ENCODE peak calls at places on chromosomes 3 and 15, in seven cellular contexts. One of them, this sample, is unnamed.

GRCh38 chr3:172194702-172195392 is 155.5 kb downstream of the FNDC3B start:
- DNase-seq in NCI-H2081 treated with DMSO at 0.1 percent for 48 hours: peak; percentile 15
- DNase-seq in HEK293T: peak; percentile 43
- DNase-seq in NCI-H69: peak; percentile 88
- DNase-seq in activated T-helper 1 cell treated with anti-CD3 and anti-CD28 coated beads, Interleukin-12 subunit alpha, Interleukin-12 subunit beta, Interleukin-2, Interleukin-4 antibody, amounts not matched to agents 30 ng/mL and 10 ng/mL and 1 ng/mL, durations not matched to agents 14 hours and 24 hours and 36 hours: no peak
- DNase-seq in fibroblast of pulmonary artery: peak; percentile 65
- DNase-seq in progenitor cell of endocrine pancreas: no peak
- DNase-seq in this sample: no peak

GRCh38 chr15:101500865-101501551 is 11.5 kb upstream of the PCSK6 start:
- DNase-seq in NCI-H2081 treated with DMSO at 0.1 percent for 48 hours: no peak
- DNase-seq in HEK293T: no peak
- DNase-seq in NCI-H69: no peak
- DNase-seq in activated T-helper 1 cell treated with anti-CD3 and anti-CD28 coated beads, Interleukin-12 subunit alpha, Interleukin-12 subunit beta, Interleukin-2, Interleukin-4 antibody, amounts not matched to agents 30 ng/mL and 10 ng/mL and 1 ng/mL, durations not matched to agents 14 hours and 24 hours and 36 hours: no peak
- DNase-seq in fibroblast of pulmonary artery: peak; percentile 11
- DNase-seq in progenitor cell of endocrine pancreas: no peak
- DNase-seq in this sample: no peak

GRCh38 chr3:101009386-101009785 is 16.2 kb upstream of the ABI3BP start:
- DNase-seq in NCI-H2081 treated with DMSO at 0.1 percent for 48 hours: no peak
- DNase-seq in HEK293T: no peak
- DNase-seq in NCI-H69: no peak
- DNase-seq in activated T-helper 1 cell treated with anti-CD3 and anti-CD28 coated beads, Interleukin-12 subunit alpha, Interleukin-12 subunit beta, Interleukin-2, Interleukin-4 antibody, amounts not matched to agents 30 ng/mL and 10 ng/mL and 1 ng/mL, durations not matched to agents 14 hours and 24 hours and 36 hours: no peak
- DNase-seq in fibroblast of pulmonary artery: no peak
- DNase-seq in progenitor cell of endocrine pancreas: no peak
- DNase-seq in this sample: no peak

GRCh38 chr3:71304684-71305083 is 278.8 kb downstream of the FOXP1 start:
- DNase-seq in NCI-H2081 treated with DMSO at 0.1 percent for 48 hours: no peak
- DNase-seq in HEK293T: no peak
- DNase-seq in NCI-H69: no peak
- DNase-seq in activated T-helper 1 cell treated with anti-CD3 and anti-CD28 coated beads, Interleukin-12 subunit alpha, Interleukin-12 subunit beta, Interleukin-2, Interleukin-4 antibody, amounts not matched to agents 30 ng/mL and 10 ng/mL and 1 ng/mL, durations not matched to agents 14 hours and 24 hours and 36 hours: no peak
- DNase-seq in fibroblast of pulmonary artery: peak; percentile 78
- DNase-seq in progenitor cell of endocrine pancreas: no peak
- DNase-seq in this sample: no peak

GRCh38 chr3:183815565-183815943 is 9.8 kb downstream of the MAP6D1 start:
- DNase-seq in NCI-H2081 treated with DMSO at 0.1 percent for 48 hours: no peak
- DNase-seq in HEK293T: no peak
- DNase-seq in NCI-H69: no peak
- DNase-seq in activated T-helper 1 cell treated with anti-CD3 and anti-CD28 coated beads, Interleukin-12 subunit alpha, Interleukin-12 subunit beta, Interleukin-2, Interleukin-4 antibody, amounts not matched to agents 30 ng/mL and 10 ng/mL and 1 ng/mL, durations not matched to agents 14 hours and 24 hours and 36 hours: no peak
- DNase-seq in fibroblast of pulmonary artery: no peak
- DNase-seq in progenitor cell of endocrine pancreas: no peak
- DNase-seq in this sample: no peak

GRCh38 chr3:178494376-178494775 is 41.9 kb upstream of the KCNMB2 start:
- DNase-seq in NCI-H2081 treated with DMSO at 0.1 percent for 48 hours: no peak
- DNase-seq in HEK293T: no peak
- DNase-seq in NCI-H69: peak; percentile 20
- DNase-seq in activated T-helper 1 cell treated with anti-CD3 and anti-CD28 coated beads, Interleukin-12 subunit alpha, Interleukin-12 subunit beta, Interleukin-2, Interleukin-4 antibody, amounts not matched to agents 30 ng/mL and 10 ng/mL and 1 ng/mL, durations not matched to agents 14 hours and 24 hours and 36 hours: no peak
- DNase-seq in fibroblast of pulmonary artery: no peak
- DNase-seq in progenitor cell of endocrine pancreas: no peak
- DNase-seq in this sample: no peak

GRCh38 chr3:64484289-64484992 is 203.4 kb downstream of the ADAMTS9 start:
- DNase-seq in NCI-H2081 treated with DMSO at 0.1 percent for 48 hours: no peak
- DNase-seq in HEK293T: peak; percentile 78
- DNase-seq in NCI-H69: peak; percentile 76
- DNase-seq in activated T-helper 1 cell treated with anti-CD3 and anti-CD28 coated beads, Interleukin-12 subunit alpha, Interleukin-12 subunit beta, Interleukin-2, Interleukin-4 antibody, amounts not matched to agents 30 ng/mL and 10 ng/mL and 1 ng/mL, durations not matched to agents 14 hours and 24 hours and 36 hours: peak; percentile 52
- DNase-seq in fibroblast of pulmonary artery: peak; percentile 87
- DNase-seq in progenitor cell of endocrine pancreas: peak; percentile 78
- DNase-seq in this sample: peak; percentile 43

GRCh38 chr3:32460031-32460749 is 42.5 kb downstream of the CMTM6 start:
- DNase-seq in NCI-H2081 treated with DMSO at 0.1 percent for 48 hours: no peak
- DNase-seq in HEK293T: no peak
- DNase-seq in NCI-H69: peak; percentile 72
- DNase-seq in activated T-helper 1 cell treated with anti-CD3 and anti-CD28 coated beads, Interleukin-12 subunit alpha, Interleukin-12 subunit beta, Interleukin-2, Interleukin-4 antibody, amounts not matched to agents 30 ng/mL and 10 ng/mL and 1 ng/mL, durations not matched to agents 14 hours and 24 hours and 36 hours: peak; percentile 79
- DNase-seq in fibroblast of pulmonary artery: no peak
- DNase-seq in progenitor cell of endocrine pancreas: no peak
- DNase-seq in this sample: no peak

GRCh38 chr15:42915654-42916053 is 4.9 kb downstream of the TTBK2 start:
- DNase-seq in NCI-H2081 treated with DMSO at 0.1 percent for 48 hours: no peak
- DNase-seq in HEK293T: no peak
- DNase-seq in NCI-H69: no peak
- DNase-seq in activated T-helper 1 cell treated with anti-CD3 and anti-CD28 coated beads, Interleukin-12 subunit alpha, Interleukin-12 subunit beta, Interleukin-2, Interleukin-4 antibody, amounts not matched to agents 30 ng/mL and 10 ng/mL and 1 ng/mL, durations not matched to agents 14 hours and 24 hours and 36 hours: no peak
- DNase-seq in fibroblast of pulmonary artery: no peak
- DNase-seq in progenitor cell of endocrine pancreas: no peak
- DNase-seq in this sample: no peak

GRCh38 chr3:78343221-78343620 is 1303.3 kb downstream of the ROBO2 start:
- DNase-seq in NCI-H2081 treated with DMSO at 0.1 percent for 48 hours: no peak
- DNase-seq in HEK293T: no peak
- DNase-seq in NCI-H69: no peak
- DNase-seq in activated T-helper 1 cell treated with anti-CD3 and anti-CD28 coated beads, Interleukin-12 subunit alpha, Interleukin-12 subunit beta, Interleukin-2, Interleukin-4 antibody, amounts not matched to agents 30 ng/mL and 10 ng/mL and 1 ng/mL, durations not matched to agents 14 hours and 24 hours and 36 hours: no peak
- DNase-seq in fibroblast of pulmonary artery: no peak
- DNase-seq in progenitor cell of endocrine pancreas: no peak
- DNase-seq in this sample: no peak

GRCh38 chr3:181025204-181025603 is 35.7 kb upstream of the DNAJC19 start:
- DNase-seq in NCI-H2081 treated with DMSO at 0.1 percent for 48 hours: no peak
- DNase-seq in HEK293T: no peak
- DNase-seq in NCI-H69: no peak
- DNase-seq in activated T-helper 1 cell treated with anti-CD3 and anti-CD28 coated beads, Interleukin-12 subunit alpha, Interleukin-12 subunit beta, Interleukin-2, Interleukin-4 antibody, amounts not matched to agents 30 ng/mL and 10 ng/mL and 1 ng/mL, durations not matched to agents 14 hours and 24 hours and 36 hours: no peak
- DNase-seq in fibroblast of pulmonary artery: no peak
- DNase-seq in progenitor cell of endocrine pancreas: no peak
- DNase-seq in this sample: no peak

GRCh38 chr15:96326551-96327154 is 3.8 kb upstream of the NR2F2 start:
- DNase-seq in NCI-H2081 treated with DMSO at 0.1 percent for 48 hours: no peak
- DNase-seq in HEK293T: no peak
- DNase-seq in NCI-H69: peak; percentile 36
- DNase-seq in activated T-helper 1 cell treated with anti-CD3 and anti-CD28 coated beads, Interleukin-12 subunit alpha, Interleukin-12 subunit beta, Interleukin-2, Interleukin-4 antibody, amounts not matched to agents 30 ng/mL and 10 ng/mL and 1 ng/mL, durations not matched to agents 14 hours and 24 hours and 36 hours: no peak
- DNase-seq in fibroblast of pulmonary artery: peak; percentile 74
- DNase-seq in progenitor cell of endocrine pancreas: no peak
- DNase-seq in this sample: no peak

GRCh38 chr15:89108865-89109660 is 20.8 kb downstream of the ABHD2 start:
- DNase-seq in NCI-H2081 treated with DMSO at 0.1 percent for 48 hours: no peak
- DNase-seq in HEK293T: no peak
- DNase-seq in NCI-H69: peak; percentile 71
- DNase-seq in activated T-helper 1 cell treated with anti-CD3 and anti-CD28 coated beads, Interleukin-12 subunit alpha, Interleukin-12 subunit beta, Interleukin-2, Interleukin-4 antibody, amounts not matched to agents 30 ng/mL and 10 ng/mL and 1 ng/mL, durations not matched to agents 14 hours and 24 hours and 36 hours: no peak
- DNase-seq in fibroblast of pulmonary artery: no peak
- DNase-seq in progenitor cell of endocrine pancreas: no peak
- DNase-seq in this sample: no peak

GRCh38 chr3:127959041-127959440 is 44.0 kb downstream of the KBTBD12 start:
- DNase-seq in NCI-H2081 treated with DMSO at 0.1 percent for 48 hours: no peak
- DNase-seq in HEK293T: no peak
- DNase-seq in NCI-H69: no peak
- DNase-seq in activated T-helper 1 cell treated with anti-CD3 and anti-CD28 coated beads, Interleukin-12 subunit alpha, Interleukin-12 subunit beta, Interleukin-2, Interleukin-4 antibody, amounts not matched to agents 30 ng/mL and 10 ng/mL and 1 ng/mL, durations not matched to agents 14 hours and 24 hours and 36 hours: no peak
- DNase-seq in fibroblast of pulmonary artery: no peak
- DNase-seq in progenitor cell of endocrine pancreas: no peak
- DNase-seq in this sample: no peak

GRCh38 chr15:78685925-78686324 is 44.9 kb upstream of the CHRNB4 start:
- DNase-seq in NCI-H2081 treated with DMSO at 0.1 percent for 48 hours: no peak
- DNase-seq in HEK293T: no peak
- DNase-seq in NCI-H69: no peak
- DNase-seq in activated T-helper 1 cell treated with anti-CD3 and anti-CD28 coated beads, Interleukin-12 subunit alpha, Interleukin-12 subunit beta, Interleukin-2, Interleukin-4 antibody, amounts not matched to agents 30 ng/mL and 10 ng/mL and 1 ng/mL, durations not matched to agents 14 hours and 24 hours and 36 hours: no peak
- DNase-seq in fibroblast of pulmonary artery: no peak
- DNase-seq in progenitor cell of endocrine pancreas: no peak
- DNase-seq in this sample: no peak

GRCh38 chr3:150449169-150449721 is 41.1 kb downstream of the TSC22D2 start:
- DNase-seq in NCI-H2081 treated with DMSO at 0.1 percent for 48 hours: no peak
- DNase-seq in HEK293T: no peak
- DNase-seq in NCI-H69: no peak
- DNase-seq in activated T-helper 1 cell treated with anti-CD3 and anti-CD28 coated beads, Interleukin-12 subunit alpha, Interleukin-12 subunit beta, Interleukin-2, Interleukin-4 antibody, amounts not matched to agents 30 ng/mL and 10 ng/mL and 1 ng/mL, durations not matched to agents 14 hours and 24 hours and 36 hours: no peak
- DNase-seq in fibroblast of pulmonary artery: peak; percentile 75
- DNase-seq in progenitor cell of endocrine pancreas: no peak
- DNase-seq in this sample: no peak

GRCh38 chr15:41562784-41563198 is 3.8 kb downstream of the TYRO3 start:
- DNase-seq in NCI-H2081 treated with DMSO at 0.1 percent for 48 hours: no peak
- DNase-seq in HEK293T: no peak
- DNase-seq in NCI-H69: peak; percentile 79
- DNase-seq in activated T-helper 1 cell treated with anti-CD3 and anti-CD28 coated beads, Interleukin-12 subunit alpha, Interleukin-12 subunit beta, Interleukin-2, Interleukin-4 antibody, amounts not matched to agents 30 ng/mL and 10 ng/mL and 1 ng/mL, durations not matched to agents 14 hours and 24 hours and 36 hours: no peak
- DNase-seq in fibroblast of pulmonary artery: peak; percentile 72
- DNase-seq in progenitor cell of endocrine pancreas: no peak
- DNase-seq in this sample: no peak

GRCh38 chr3:187368251-187368733 is at the start of gene RTP4:
- DNase-seq in NCI-H2081 treated with DMSO at 0.1 percent for 48 hours: no peak
- DNase-seq in HEK293T: no peak
- DNase-seq in NCI-H69: no peak
- DNase-seq in activated T-helper 1 cell treated with anti-CD3 and anti-CD28 coated beads, Interleukin-12 subunit alpha, Interleukin-12 subunit beta, Interleukin-2, Interleukin-4 antibody, amounts not matched to agents 30 ng/mL and 10 ng/mL and 1 ng/mL, durations not matched to agents 14 hours and 24 hours and 36 hours: peak; percentile 55
- DNase-seq in fibroblast of pulmonary artery: peak; percentile 35
- DNase-seq in progenitor cell of endocrine pancreas: no peak
- DNase-seq in this sample: no peak

GRCh38 chr3:139339219-139339906 is 4.5 kb upstream of the MRPS22 start:
- DNase-seq in NCI-H2081 treated with DMSO at 0.1 percent for 48 hours: no peak
- DNase-seq in HEK293T: no peak
- DNase-seq in NCI-H69: no peak
- DNase-seq in activated T-helper 1 cell treated with anti-CD3 and anti-CD28 coated beads, Interleukin-12 subunit alpha, Interleukin-12 subunit beta, Interleukin-2, Interleukin-4 antibody, amounts not matched to agents 30 ng/mL and 10 ng/mL and 1 ng/mL, durations not matched to agents 14 hours and 24 hours and 36 hours: no peak
- DNase-seq in fibroblast of pulmonary artery: no peak
- DNase-seq in progenitor cell of endocrine pancreas: no peak
- DNase-seq in this sample: no peak

GRCh38 chr15:66750609-66751008 is 48.6 kb downstream of the SMAD6 start:
- DNase-seq in NCI-H2081 treated with DMSO at 0.1 percent for 48 hours: no peak
- DNase-seq in HEK293T: no peak
- DNase-seq in NCI-H69: no peak
- DNase-seq in activated T-helper 1 cell treated with anti-CD3 and anti-CD28 coated beads, Interleukin-12 subunit alpha, Interleukin-12 subunit beta, Interleukin-2, Interleukin-4 antibody, amounts not matched to agents 30 ng/mL and 10 ng/mL and 1 ng/mL, durations not matched to agents 14 hours and 24 hours and 36 hours: no peak
- DNase-seq in fibroblast of pulmonary artery: no peak
- DNase-seq in progenitor cell of endocrine pancreas: no peak
- DNase-seq in this sample: no peak

GRCh38 chr3:21484323-21485154 is 266.5 kb downstream of the ZNF385D start:
- DNase-seq in NCI-H2081 treated with DMSO at 0.1 percent for 48 hours: peak; percentile 12
- DNase-seq in HEK293T: peak; percentile 38
- DNase-seq in NCI-H69: peak; percentile 32
- DNase-seq in activated T-helper 1 cell treated with anti-CD3 and anti-CD28 coated beads, Interleukin-12 subunit alpha, Interleukin-12 subunit beta, Interleukin-2, Interleukin-4 antibody, amounts not matched to agents 30 ng/mL and 10 ng/mL and 1 ng/mL, durations not matched to agents 14 hours and 24 hours and 36 hours: no peak
- DNase-seq in fibroblast of pulmonary artery: peak; percentile 90
- DNase-seq in progenitor cell of endocrine pancreas: peak; percentile 41
- DNase-seq in this sample: peak; percentile 38

GRCh38 chr3:147712357-147712756 is 303.2 kb downstream of the ZIC1 start:
- DNase-seq in NCI-H2081 treated with DMSO at 0.1 percent for 48 hours: no peak
- DNase-seq in HEK293T: no peak
- DNase-seq in NCI-H69: peak; percentile 15
- DNase-seq in activated T-helper 1 cell treated with anti-CD3 and anti-CD28 coated beads, Interleukin-12 subunit alpha, Interleukin-12 subunit beta, Interleukin-2, Interleukin-4 antibody, amounts not matched to agents 30 ng/mL and 10 ng/mL and 1 ng/mL, durations not matched to agents 14 hours and 24 hours and 36 hours: no peak
- DNase-seq in fibroblast of pulmonary artery: no peak
- DNase-seq in progenitor cell of endocrine pancreas: no peak
- DNase-seq in this sample: no peak

GRCh38 chr3:49346797-49347251 is 7.0 kb upstream of the USP4 start:
- DNase-seq in NCI-H2081 treated with DMSO at 0.1 percent for 48 hours: no peak
- DNase-seq in HEK293T: no peak
- DNase-seq in NCI-H69: no peak
- DNase-seq in activated T-helper 1 cell treated with anti-CD3 and anti-CD28 coated beads, Interleukin-12 subunit alpha, Interleukin-12 subunit beta, Interleukin-2, Interleukin-4 antibody, amounts not matched to agents 30 ng/mL and 10 ng/mL and 1 ng/mL, durations not matched to agents 14 hours and 24 hours and 36 hours: no peak
- DNase-seq in fibroblast of pulmonary artery: no peak
- DNase-seq in progenitor cell of endocrine pancreas: no peak
- DNase-seq in this sample: no peak

GRCh38 chr3:113914646-113915045 is 33.2 kb upstream of the ZDHHC23 start:
- DNase-seq in NCI-H2081 treated with DMSO at 0.1 percent for 48 hours: no peak
- DNase-seq in HEK293T: no peak
- DNase-seq in NCI-H69: no peak
- DNase-seq in activated T-helper 1 cell treated with anti-CD3 and anti-CD28 coated beads, Interleukin-12 subunit alpha, Interleukin-12 subunit beta, Interleukin-2, Interleukin-4 antibody, amounts not matched to agents 30 ng/mL and 10 ng/mL and 1 ng/mL, durations not matched to agents 14 hours and 24 hours and 36 hours: no peak
- DNase-seq in fibroblast of pulmonary artery: peak; percentile 13
- DNase-seq in progenitor cell of endocrine pancreas: no peak
- DNase-seq in this sample: no peak

GRCh38 chr3:158105710-158106438 is at the start of gene SHOX2:
- DNase-seq in NCI-H2081 treated with DMSO at 0.1 percent for 48 hours: no peak
- DNase-seq in HEK293T: peak; percentile 34
- DNase-seq in NCI-H69: peak; percentile 73
- DNase-seq in activated T-helper 1 cell treated with anti-CD3 and anti-CD28 coated beads, Interleukin-12 subunit alpha, Interleukin-12 subunit beta, Interleukin-2, Interleukin-4 antibody, amounts not matched to agents 30 ng/mL and 10 ng/mL and 1 ng/mL, durations not matched to agents 14 hours and 24 hours and 36 hours: no peak
- DNase-seq in fibroblast of pulmonary artery: peak; percentile 53
- DNase-seq in progenitor cell of endocrine pancreas: no peak
- DNase-seq in this sample: no peak

GRCh38 chr3:79086514-79086913 is 681.3 kb downstream of the ROBO1 start:
- DNase-seq in NCI-H2081 treated with DMSO at 0.1 percent for 48 hours: no peak
- DNase-seq in HEK293T: peak; percentile 68
- DNase-seq in NCI-H69: peak; percentile 70
- DNase-seq in activated T-helper 1 cell treated with anti-CD3 and anti-CD28 coated beads, Interleukin-12 subunit alpha, Interleukin-12 subunit beta, Interleukin-2, Interleukin-4 antibody, amounts not matched to agents 30 ng/mL and 10 ng/mL and 1 ng/mL, durations not matched to agents 14 hours and 24 hours and 36 hours: peak; percentile 1
- DNase-seq in fibroblast of pulmonary artery: peak; percentile 75
- DNase-seq in progenitor cell of endocrine pancreas: peak; percentile 19
- DNase-seq in this sample: peak; percentile 15

GRCh38 chr3:30655187-30655812 is 48.9 kb downstream of the TGFBR2 start:
- DNase-seq in NCI-H2081 treated with DMSO at 0.1 percent for 48 hours: no peak
- DNase-seq in HEK293T: no peak
- DNase-seq in NCI-H69: peak; percentile 31
- DNase-seq in activated T-helper 1 cell treated with anti-CD3 and anti-CD28 coated beads, Interleukin-12 subunit alpha, Interleukin-12 subunit beta, Interleukin-2, Interleukin-4 antibody, amounts not matched to agents 30 ng/mL and 10 ng/mL and 1 ng/mL, durations not matched to agents 14 hours and 24 hours and 36 hours: no peak
- DNase-seq in fibroblast of pulmonary artery: peak; percentile 47
- DNase-seq in progenitor cell of endocrine pancreas: no peak
- DNase-seq in this sample: no peak

GRCh38 chr3:172522871-172523818 is at the start of gene TNFSF10:
- DNase-seq in NCI-H2081 treated with DMSO at 0.1 percent for 48 hours: no peak
- DNase-seq in HEK293T: no peak
- DNase-seq in NCI-H69: peak; percentile 56
- DNase-seq in activated T-helper 1 cell treated with anti-CD3 and anti-CD28 coated beads, Interleukin-12 subunit alpha, Interleukin-12 subunit beta, Interleukin-2, Interleukin-4 antibody, amounts not matched to agents 30 ng/mL and 10 ng/mL and 1 ng/mL, durations not matched to agents 14 hours and 24 hours and 36 hours: peak; percentile 79
- DNase-seq in fibroblast of pulmonary artery: peak; percentile 28
- DNase-seq in progenitor cell of endocrine pancreas: no peak
- DNase-seq in this sample: no peak

GRCh38 chr15:63900306-63900705 is 66.6 kb upstream of the HERC1 start:
- DNase-seq in NCI-H2081 treated with DMSO at 0.1 percent for 48 hours: no peak
- DNase-seq in HEK293T: no peak
- DNase-seq in NCI-H69: no peak
- DNase-seq in activated T-helper 1 cell treated with anti-CD3 and anti-CD28 coated beads, Interleukin-12 subunit alpha, Interleukin-12 subunit beta, Interleukin-2, Interleukin-4 antibody, amounts not matched to agents 30 ng/mL and 10 ng/mL and 1 ng/mL, durations not matched to agents 14 hours and 24 hours and 36 hours: no peak
- DNase-seq in fibroblast of pulmonary artery: no peak
- DNase-seq in progenitor cell of endocrine pancreas: no peak
- DNase-seq in this sample: no peak

GRCh38 chr3:124846189-124846588 is 41.0 kb downstream of the ITGB5 start:
- DNase-seq in NCI-H2081 treated with DMSO at 0.1 percent for 48 hours: no peak
- DNase-seq in HEK293T: no peak
- DNase-seq in NCI-H69: no peak
- DNase-seq in activated T-helper 1 cell treated with anti-CD3 and anti-CD28 coated beads, Interleukin-12 subunit alpha, Interleukin-12 subunit beta, Interleukin-2, Interleukin-4 antibody, amounts not matched to agents 30 ng/mL and 10 ng/mL and 1 ng/mL, durations not matched to agents 14 hours and 24 hours and 36 hours: no peak
- DNase-seq in fibroblast of pulmonary artery: peak; percentile 92
- DNase-seq in progenitor cell of endocrine pancreas: no peak
- DNase-seq in this sample: no peak

GRCh38 chr15:42502472-42502871 is 7.0 kb downstream of the SNAP23 start:
- DNase-seq in NCI-H2081 treated with DMSO at 0.1 percent for 48 hours: no peak
- DNase-seq in HEK293T: no peak
- DNase-seq in NCI-H69: no peak
- DNase-seq in activated T-helper 1 cell treated with anti-CD3 and anti-CD28 coated beads, Interleukin-12 subunit alpha, Interleukin-12 subunit beta, Interleukin-2, Interleukin-4 antibody, amounts not matched to agents 30 ng/mL and 10 ng/mL and 1 ng/mL, durations not matched to agents 14 hours and 24 hours and 36 hours: no peak
- DNase-seq in fibroblast of pulmonary artery: no peak
- DNase-seq in progenitor cell of endocrine pancreas: no peak
- DNase-seq in this sample: no peak

GRCh38 chr3:69930564-69930963 is 69.0 kb upstream of the SAMMSON start:
- DNase-seq in NCI-H2081 treated with DMSO at 0.1 percent for 48 hours: no peak
- DNase-seq in HEK293T: no peak
- DNase-seq in NCI-H69: no peak
- DNase-seq in activated T-helper 1 cell treated with anti-CD3 and anti-CD28 coated beads, Interleukin-12 subunit alpha, Interleukin-12 subunit beta, Interleukin-2, Interleukin-4 antibody, amounts not matched to agents 30 ng/mL and 10 ng/mL and 1 ng/mL, durations not matched to agents 14 hours and 24 hours and 36 hours: no peak
- DNase-seq in fibroblast of pulmonary artery: no peak
- DNase-seq in progenitor cell of endocrine pancreas: no peak
- DNase-seq in this sample: no peak

GRCh38 chr3:14143826-14144225 is 19.0 kb downstream of the TMEM43 start:
- DNase-seq in NCI-H2081 treated with DMSO at 0.1 percent for 48 hours: no peak
- DNase-seq in HEK293T: no peak
- DNase-seq in NCI-H69: no peak
- DNase-seq in activated T-helper 1 cell treated with anti-CD3 and anti-CD28 coated beads, Interleukin-12 subunit alpha, Interleukin-12 subunit beta, Interleukin-2, Interleukin-4 antibody, amounts not matched to agents 30 ng/mL and 10 ng/mL and 1 ng/mL, durations not matched to agents 14 hours and 24 hours and 36 hours: no peak
- DNase-seq in fibroblast of pulmonary artery: peak; percentile 99
- DNase-seq in progenitor cell of endocrine pancreas: no peak
- DNase-seq in this sample: no peak

This sample was measured in NCI-H1048.